ENCODE peak calls at places on chromosome 11, in ten cellular contexts. M, N, F, B, G, T, P, K, Y and H are unnamed samples.

GRCh38 chr11:65479184-65480145 is 19.4 kb upstream of the MALAT1 start:
- DNase-seq in M (peak), N (peak), K (peak), T (peak), Y (no peak), G (peak), P (peak), F (no peak), B (no peak), H (peak)

GRCh38 chr11:14908214-14908880 is 16.3 kb upstream of the CYP2R1 start:
- DNase-seq in M (peak), F (no peak), B (no peak), K (no peak), T (no peak), Y (no peak), N (peak), G (peak), P (peak), H (no peak)

GRCh38 chr11:23988381-23989006 is 508.4 kb upstream of the LUZP2 start:
- DNase-seq in T (no peak), M (no peak), P (no peak), B (no peak), Y (no peak), K (no peak), F (no peak), N (no peak), G (no peak), H (no peak)

GRCh38 chr11:34405079-34405858 is 33.5 kb upstream of the CAT start:
- DNase-seq in P (no peak), F (no peak), Y (no peak), T (no peak), M (no peak), N (no peak), G (no peak), K (no peak), B (no peak), H (no peak)

GRCh38 chr11:102448869-102449224 is 3.7 kb downstream of the TMEM123 start:
- DNase-seq in K (no peak), F (no peak), G (no peak), N (no peak), B (no peak), M (no peak), T (no peak), Y (no peak), P (no peak), H (no peak)

GRCh38 chr11:92314499-92314898 is 89.9 kb downstream of the FAT3 start:
- DNase-seq in K (no peak), P (no peak), G (no peak), N (no peak), T (no peak), Y (no peak), B (no peak), M (no peak), F (no peak), H (no peak)

GRCh38 chr11:64378335-64378884 is 19.4 kb downstream of the RPS6KA4 start:
- DNase-seq in T (no peak), F (no peak), B (no peak), M (peak), G (no peak), P (no peak), K (no peak), N (no peak), Y (no peak), H (no peak)

GRCh38 chr11:57458410-57459111 is 1.8 kb upstream of the RTN4RL2 start:
- DNase-seq in M (no peak), N (no peak), B (no peak), T (no peak), K (peak), Y (peak), G (no peak), P (peak), F (no peak), H (peak)

GRCh38 chr11:124108158-124108557 is 7.1 kb upstream of the VWA5A start:
- DNase-seq in P (no peak), K (no peak), M (no peak), T (no peak), Y (peak), N (no peak), B (no peak), F (no peak), G (no peak), H (peak)

GRCh38 chr11:95908826-95909225 is 15.1 kb downstream of the MTMR2 start:
- DNase-seq in Y (no peak), G (no peak), F (no peak), M (no peak), B (no peak), K (no peak), N (no peak), P (no peak), T (no peak), H (no peak)

GRCh38 chr11:71246559-71246958 is 5.8 kb downstream of the SHANK2 start:
- DNase-seq in N (no peak), Y (no peak), K (no peak), B (no peak), M (no peak), P (no peak), G (no peak), F (no peak), T (peak), H (no peak)

GRCh38 chr11:614583-615452 is 932 bp downstream of the IRF7 start:
- DNase-seq in K (no peak), N (no peak), T (peak), Y (no peak), G (no peak), B (no peak), P (no peak), M (peak), F (no peak), H (no peak)

GRCh38 chr11:117690484-117691205 is 106.4 kb downstream of the DSCAML1 start:
- DNase-seq in M (no peak), B (no peak), K (peak), T (no peak), Y (no peak), F (no peak), P (no peak), G (no peak), N (no peak), H (peak)

GRCh38 chr11:57568330-57568766 is 876 bp upstream of the UBE2L6 start:
- DNase-seq in N (no peak), F (peak), G (peak), B (no peak), M (no peak), T (peak), K (no peak), Y (no peak), P (peak), H (peak)

GRCh38 chr11:20162824-20163777 is 2.8 kb upstream of the DBX1 start:
- DNase-seq in T (no peak), B (no peak), M (no peak), Y (peak), P (no peak), G (peak), F (no peak), N (no peak), K (no peak), H (peak)

GRCh38 chr11:14672635-14673034 is 29.0 kb downstream of the PDE3B start:
- DNase-seq in P (no peak), N (no peak), G (peak), K (no peak), T (no peak), M (no peak), Y (no peak), F (no peak), B (no peak), H (no peak)

GRCh38 chr11:108571001-108571400 is 22.6 kb downstream of the EXPH5 start:
- DNase-seq in B (no peak), K (no peak), G (no peak), F (no peak), N (no peak), P (peak), T (no peak), Y (no peak), M (no peak), H (no peak)

GRCh38 chr11:111761056-111761455 is 5.1 kb downstream of the PPP2R1B start:
- DNase-seq in T (no peak), F (no peak), B (no peak), G (no peak), K (no peak), P (no peak), M (no peak), N (no peak), Y (no peak), H (no peak)

GRCh38 chr11:12123799-12124198 is 13.4 kb downstream of the MICAL2 start:
- DNase-seq in M (no peak), Y (no peak), G (no peak), F (no peak), B (no peak), K (no peak), P (no peak), N (no peak), T (no peak), H (no peak)

GRCh38 chr11:65918211-65919150 is at the start of gene C11orf68:
- DNase-seq in P (no peak), K (peak), M (no peak), Y (no peak), N (no peak), G (no peak), B (no peak), T (peak), F (no peak), H (no peak)

GRCh38 chr11:60170566-60170965 is 12.3 kb downstream of the MS4A6A start:
- DNase-seq in B (no peak), K (no peak), N (no peak), F (no peak), P (no peak), M (no peak), G (no peak), T (no peak), Y (no peak), H (no peak)

GRCh38 chr11:128920651-128921050 is 22.0 kb downstream of the TP53AIP1 start:
- DNase-seq in M (no peak), F (no peak), P (no peak), T (no peak), G (no peak), Y (no peak), N (no peak), B (no peak), K (no peak), H (no peak)

GRCh38 chr11:101912823-101913284 is 2.0 kb upstream of the CEP126 start:
- DNase-seq in N (no peak), F (no peak), K (no peak), Y (no peak), P (no peak), B (no peak), G (peak), M (no peak), T (no peak), H (no peak)

GRCh38 chr11:11521306-11522002 is 100.4 kb downstream of the GALNT18 start:
- DNase-seq in K (no peak), B (no peak), P (no peak), T (no peak), Y (no peak), F (no peak), N (no peak), M (no peak), G (no peak), H (no peak)

GRCh38 chr11:13446444-13446843 is 16.6 kb downstream of the BTBD10 start:
- DNase-seq in M (no peak), P (no peak), F (no peak), G (no peak), Y (no peak), N (no peak), T (no peak), K (no peak), B (no peak), H (no peak)

GRCh38 chr11:30818721-30819120 is 232.6 kb upstream of the MPPED2 start:
- DNase-seq in P (no peak), F (no peak), G (no peak), T (no peak), N (no peak), B (no peak), K (no peak), M (no peak), Y (no peak), H (no peak)

GRCh38 chr11:36034572-36035331 is 90.9 kb downstream of the LDLRAD3 start:
- DNase-seq in N (peak), B (peak), F (no peak), P (no peak), Y (no peak), K (no peak), T (no peak), M (no peak), G (peak), H (no peak)

GRCh38 chr11:46272816-46273427 is 4.5 kb upstream of the CREB3L1 start:
- DNase-seq in G (peak), Y (no peak), N (no peak), B (no peak), M (peak), T (peak), F (no peak), P (peak), K (peak), H (no peak)

GRCh38 chr11:57199330-57199729 is 17.6 kb downstream of the LRRC55 start:
- DNase-seq in T (no peak), G (no peak), K (no peak), P (no peak), B (no peak), N (no peak), F (no peak), M (no peak), Y (no peak), H (no peak)

GRCh38 chr11:72924568-72925190 is 110.5 kb downstream of the ATG16L2 start:
- DNase-seq in G (no peak), N (peak), T (no peak), B (no peak), F (no peak), P (no peak), M (no peak), Y (no peak), K (no peak), H (peak)

GRCh38 chr11:126307706-126308105 is 3.8 kb downstream of the DCPS start:
- DNase-seq in F (no peak), K (no peak), G (peak), P (no peak), N (no peak), Y (peak), B (no peak), M (no peak), T (no peak), H (no peak)

GRCh38 chr11:19738124-19738523 is 25.5 kb downstream of the NAV2 start:
- DNase-seq in N (no peak), K (no peak), M (no peak), F (no peak), T (no peak), B (no peak), P (no peak), Y (no peak), G (no peak), H (no peak)

GRCh38 chr11:76047766-76048165 is 158.5 kb downstream of the WNT11 start:
- DNase-seq in T (no peak), K (no peak), Y (no peak), P (no peak), N (no peak), M (no peak), B (no peak), F (no peak), G (no peak), H (no peak)

GRCh38 chr11:8318536-8318935 is 54.9 kb upstream of the LMO1 start:
- DNase-seq in T (peak), K (no peak), P (no peak), G (no peak), N (no peak), F (no peak), M (no peak), B (no peak), Y (peak), H (no peak)
- TF ChIP-seq CTCF in T (no peak), K (no peak), P (no peak), G (no peak), N (peak), F (no peak), M (no peak), B (peak), Y (no peak), H (peak)

GRCh38 chr11:77547047-77547836 is 42.5 kb upstream of the AQP11 start:
- DNase-seq in N (no peak), F (no peak), B (no peak), Y (no peak), P (no peak), T (no peak), G (no peak), M (no peak), K (no peak), H (no peak)

GRCh38 chr11:77547863-77548551 is 41.7 kb upstream of the AQP11 start:
- DNase-seq in T (no peak), Y (peak), B (peak), P (peak), M (peak), F (peak), K (no peak), G (peak), N (peak), H (peak)

GRCh38 chr11:77548552-77549439 is 41.0 kb upstream of the AQP11 start:
- DNase-seq in T (no peak), B (no peak), G (no peak), P (no peak), Y (no peak), F (no peak), K (no peak), N (no peak), M (no peak), H (no peak)
- TF ChIP-seq CTCF in T (peak), B (no peak), G (no peak), P (no peak), Y (no peak), F (peak), K (no peak), N (peak), M (no peak), H (no peak)

GRCh38 chr11:106152013-106152412 is 74.6 kb downstream of the AASDHPPT start:
- DNase-seq in F (no peak), P (no peak), Y (no peak), N (no peak), T (no peak), M (peak), B (no peak), K (no peak), G (peak), H (no peak)
- TF ChIP-seq CTCF in F (no peak), P (no peak), Y (no peak), N (no peak), T (no peak), M (peak), B (peak), K (no peak), G (no peak), H (no peak)

DNA sequence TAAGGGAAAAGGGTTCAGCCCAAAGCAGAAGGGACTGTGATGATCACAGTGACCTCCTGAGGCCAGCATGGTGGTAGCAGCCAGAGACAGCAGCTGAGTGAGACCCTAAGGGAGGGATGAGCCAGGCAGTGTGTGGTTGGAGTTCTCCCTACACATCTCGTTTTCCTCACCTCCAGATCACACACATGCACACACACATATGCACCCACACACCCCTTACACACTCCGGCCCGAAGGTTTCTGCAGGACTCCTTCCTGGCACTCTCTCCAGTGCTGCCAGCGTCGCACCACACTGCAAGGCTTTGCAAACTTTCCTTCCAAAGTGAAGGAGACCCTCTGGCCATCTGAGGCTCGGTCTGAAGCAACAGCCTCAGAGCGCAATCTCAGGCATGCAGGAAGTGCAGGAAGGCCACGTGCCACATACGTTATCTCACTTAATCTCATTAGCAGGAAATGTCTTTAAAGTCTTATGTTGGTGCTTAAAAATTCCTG is 26.9 kb upstream of the TP53I11 start:
- DNase-seq in P (no peak), K (no peak), B (no peak), F (no peak), T (no peak), M (peak), Y (peak), N (peak), G (no peak), H (no peak)
- TF ChIP-seq CTCF in P (peak), K (no peak), B (peak), F (no peak), T (no peak), M (peak), Y (no peak), N (peak), G (peak), H (no peak)

GRCh38 chr11:1762537-1763302 is 1.0 kb downstream of the CTSD start:
- DNase-seq in F (no peak), B (no peak), M (peak), K (peak), P (peak), Y (no peak), T (no peak), G (no peak), N (peak), H (no peak)
- TF ChIP-seq CTCF in F (no peak), B (no peak), M (no peak), K (no peak), P (no peak), Y (no peak), T (no peak), G (no peak), N (no peak), H (no peak)

GRCh38 chr11:120432056-120433018 is 79.2 kb upstream of the GRIK4 start:
- DNase-seq in G (peak), B (peak), M (peak), Y (no peak), K (peak), T (no peak), P (peak), N (peak), F (no peak), H (no peak)

DNA sequence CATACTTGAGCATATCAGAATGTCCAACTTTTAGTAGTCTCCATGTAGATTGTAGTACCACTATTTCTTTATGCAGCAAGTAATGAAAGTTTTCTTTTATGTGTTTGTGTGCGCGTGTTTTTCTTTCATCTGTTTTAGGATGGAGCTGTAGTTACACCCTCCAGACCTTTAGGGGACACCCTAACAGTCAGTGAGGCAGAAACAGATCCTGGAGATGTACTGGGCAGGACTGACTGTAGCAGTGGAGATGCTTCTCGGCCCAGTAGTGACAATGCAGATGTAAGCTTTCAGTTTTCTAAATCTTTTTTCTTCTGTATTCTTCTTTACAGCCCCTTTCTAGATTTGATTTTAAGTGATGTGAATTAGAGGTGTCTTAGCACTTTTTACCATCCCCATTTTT is 79.9 kb upstream of the GRIK4 start:
- DNase-seq in P (no peak), N (peak), F (no peak), K (no peak), T (no peak), Y (peak), G (peak), M (no peak), B (peak), H (no peak)
- TF ChIP-seq CTCF in P (no peak), N (peak), F (no peak), K (no peak), T (peak), Y (no peak), G (peak), M (no peak), B (peak), H (no peak)

DNA sequence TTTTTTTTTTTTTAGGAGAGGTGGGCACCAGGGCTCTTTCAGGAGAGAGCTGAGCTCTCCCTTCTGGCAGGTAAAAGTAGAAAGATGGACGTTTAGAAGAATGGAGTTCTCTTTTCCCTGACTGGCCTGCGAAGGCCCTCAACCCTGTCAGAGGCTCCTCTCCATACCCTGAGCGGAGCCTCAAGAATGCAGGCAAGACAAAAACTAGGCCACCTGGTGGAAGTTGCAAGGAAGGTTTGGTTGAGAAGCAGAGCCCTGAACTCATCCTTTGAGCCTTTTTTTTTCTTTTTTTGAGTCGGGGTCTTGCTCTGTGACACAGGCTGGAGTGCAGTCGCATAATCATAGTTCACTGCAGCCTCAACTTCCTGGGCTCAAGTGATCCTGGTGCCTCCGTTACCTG is 1.4 kb downstream of the OTOG start:
- DNase-seq in P (no peak), T (no peak), N (peak), K (no peak), F (no peak), M (no peak), Y (no peak), B (no peak), G (no peak), H (no peak)
- TF ChIP-seq CTCF in P (no peak), T (no peak), N (no peak), K (no peak), F (no peak), M (no peak), Y (no peak), B (peak), G (no peak), H (no peak)

GRCh38 chr11:27912916-27913315 is 195.0 kb downstream of the KIF18A start:
- DNase-seq in G (no peak), N (no peak), K (no peak), P (no peak), Y (no peak), B (no peak), F (no peak), M (no peak), T (no peak), H (no peak)

GRCh38 chr11:27907534-27907933 is 200.4 kb downstream of the KIF18A start:
- DNase-seq in K (no peak), F (no peak), P (no peak), T (no peak), M (no peak), Y (no peak), G (no peak), B (no peak), N (no peak), H (no peak)

GRCh38 chr11:27910186-27910941 is 197.6 kb downstream of the KIF18A start:
- DNase-seq in Y (no peak), T (no peak), B (no peak), M (no peak), P (no peak), N (no peak), F (no peak), G (peak), K (no peak), H (no peak)

GRCh38 chr11:27913650-27914049 is 194.3 kb downstream of the KIF18A start:
- DNase-seq in M (no peak), N (no peak), T (no peak), G (peak), F (no peak), P (no peak), B (no peak), K (no peak), Y (no peak), H (no peak)

GRCh38 chr11:27909386-27909785 is 198.6 kb downstream of the KIF18A start:
- DNase-seq in P (no peak), K (no peak), N (no peak), G (no peak), M (no peak), B (no peak), Y (no peak), T (no peak), F (no peak), H (no peak)
- TF ChIP-seq CTCF in P (no peak), K (no peak), N (no peak), G (no peak), M (no peak), B (no peak), Y (no peak), T (no peak), F (no peak), H (no peak)

GRCh38 chr11:85718126-85718943 is 32.3 kb upstream of the CCDC89 start:
- DNase-seq in F (no peak), P (no peak), M (no peak), T (no peak), B (no peak), Y (no peak), N (no peak), K (no peak), G (no peak), H (no peak)
- TF ChIP-seq CTCF in F (no peak), P (no peak), M (no peak), T (no peak), B (no peak), Y (no peak), N (no peak), K (no peak), G (no peak), H (no peak)